ENCODE peak calls at places on chromosomes 6 and 20, in six cellular contexts. One of them, this sample, is unnamed.

GRCh38 chr6:35409245-35409644 is 42.9 kb upstream of the FANCE start:
- DNase-seq in right cardiac atrium: no peak
- DNase-seq in transverse colon: no peak
- DNase-seq in hepatocyte: no peak
- DNase-seq in CD8-positive, alpha-beta T cell: no peak
- DNase-seq in psoas muscle: no peak
- DNase-seq in this sample: no peak

GRCh38 chr20:51541189-51542032 is 1.1 kb downstream of the NFATC2 start:
- DNase-seq in transverse colon: peak; percentile 76
- DNase-seq in CD8-positive, alpha-beta T cell: peak; percentile 81
- DNase-seq in right cardiac atrium: peak; percentile 91
- DNase-seq in hepatocyte: peak; percentile 83
- DNase-seq in psoas muscle: peak; percentile 80
- DNase-seq in this sample: peak; percentile 81

GRCh38 chr20:33843854-33844253 is 32.7 kb downstream of the CHMP4B start:
- DNase-seq in CD8-positive, alpha-beta T cell: peak; percentile 52
- DNase-seq in right cardiac atrium: no peak
- DNase-seq in transverse colon: peak; percentile 42
- DNase-seq in hepatocyte: no peak
- DNase-seq in psoas muscle: no peak
- DNase-seq in this sample: peak; percentile 54

GRCh38 chr6:44053760-44054556 is 73.3 kb downstream of the MRPL14 start:
- DNase-seq in hepatocyte: no peak
- DNase-seq in transverse colon: no peak
- DNase-seq in psoas muscle: peak; percentile 18
- DNase-seq in right cardiac atrium: peak; percentile 74
- DNase-seq in CD8-positive, alpha-beta T cell: no peak
- DNase-seq in this sample: no peak

GRCh38 chr6:166005846-166006592 is 161.6 kb downstream of the TBXT start:
- DNase-seq in transverse colon: peak; percentile 46
- DNase-seq in right cardiac atrium: peak; percentile 86
- DNase-seq in hepatocyte: peak; percentile 74
- DNase-seq in CD8-positive, alpha-beta T cell: no peak
- DNase-seq in psoas muscle: peak; percentile 70
- DNase-seq in this sample: no peak

GRCh38 chr6:14380421-14380820 is 262.8 kb downstream of the CD83 start:
- DNase-seq in right cardiac atrium: no peak
- DNase-seq in hepatocyte: no peak
- DNase-seq in transverse colon: no peak
- DNase-seq in CD8-positive, alpha-beta T cell: no peak
- DNase-seq in psoas muscle: no peak
- DNase-seq in this sample: no peak

GRCh38 chr20:43507150-43508080 is at the start of gene L3MBTL1:
- DNase-seq in CD8-positive, alpha-beta T cell: no peak
- DNase-seq in hepatocyte: peak; percentile 87
- DNase-seq in psoas muscle: peak; percentile 56
- DNase-seq in transverse colon: peak; percentile 62
- DNase-seq in right cardiac atrium: peak; percentile 75
- DNase-seq in this sample: no peak

GRCh38 chr20:50876063-50876685 is 55.1 kb downstream of the ADNP start:
- DNase-seq in CD8-positive, alpha-beta T cell: no peak
- DNase-seq in psoas muscle: no peak
- DNase-seq in right cardiac atrium: no peak
- DNase-seq in transverse colon: no peak
- DNase-seq in hepatocyte: no peak
- DNase-seq in this sample: no peak

GRCh38 chr20:32521780-32522524 is 63.2 kb downstream of the NOL4L start:
- DNase-seq in psoas muscle: peak; percentile 82
- DNase-seq in CD8-positive, alpha-beta T cell: peak; percentile 83
- DNase-seq in transverse colon: peak; percentile 74
- DNase-seq in right cardiac atrium: peak; percentile 85
- DNase-seq in hepatocyte: peak; percentile 92
- DNase-seq in this sample: peak; percentile 53

GRCh38 chr20:8940311-8940710 is 128.6 kb upstream of the PLCB4 start:
- DNase-seq in hepatocyte: no peak
- DNase-seq in CD8-positive, alpha-beta T cell: no peak
- DNase-seq in psoas muscle: no peak
- DNase-seq in transverse colon: no peak
- DNase-seq in right cardiac atrium: no peak
- DNase-seq in this sample: no peak

GRCh38 chr6:42745083-42745637 is 743 bp downstream of the TBCC start:
- DNase-seq in right cardiac atrium: peak; percentile 67
- DNase-seq in CD8-positive, alpha-beta T cell: no peak
- DNase-seq in psoas muscle: peak; percentile 77
- DNase-seq in transverse colon: peak; percentile 41
- DNase-seq in hepatocyte: no peak
- DNase-seq in this sample: peak; percentile 10

GRCh38 chr20:38127920-38128528 is 37.0 kb downstream of the TGM2 start:
- DNase-seq in hepatocyte: no peak
- DNase-seq in transverse colon: no peak
- DNase-seq in right cardiac atrium: no peak
- DNase-seq in psoas muscle: peak; percentile 32
- DNase-seq in CD8-positive, alpha-beta T cell: no peak
- DNase-seq in this sample: no peak

GRCh38 chr20:38126146-38126912 is 38.7 kb downstream of the TGM2 start:
- DNase-seq in right cardiac atrium: no peak
- DNase-seq in psoas muscle: peak; percentile 56
- DNase-seq in hepatocyte: no peak
- DNase-seq in CD8-positive, alpha-beta T cell: no peak
- DNase-seq in transverse colon: no peak
- DNase-seq in this sample: no peak

GRCh38 chr20:38125157-38126056 is 39.7 kb downstream of the TGM2 start:
- DNase-seq in psoas muscle: peak; percentile 47
- DNase-seq in hepatocyte: no peak
- DNase-seq in CD8-positive, alpha-beta T cell: no peak
- DNase-seq in right cardiac atrium: peak; percentile 95
- DNase-seq in transverse colon: peak; percentile 65
- DNase-seq in this sample: no peak

GRCh38 chr20:38128691-38129090 is 36.4 kb downstream of the TGM2 start:
- DNase-seq in psoas muscle: peak; percentile 34
- DNase-seq in CD8-positive, alpha-beta T cell: no peak
- DNase-seq in transverse colon: no peak
- DNase-seq in right cardiac atrium: no peak
- DNase-seq in hepatocyte: no peak
- DNase-seq in this sample: no peak

GRCh38 chr20:38127011-38127621 is 38.0 kb downstream of the TGM2 start:
- DNase-seq in hepatocyte: peak; percentile 54
- DNase-seq in right cardiac atrium: no peak
- DNase-seq in transverse colon: no peak
- DNase-seq in CD8-positive, alpha-beta T cell: no peak
- DNase-seq in psoas muscle: peak; percentile 58
- DNase-seq in this sample: no peak
- H3K27ac ChIP-seq in hepatocyte: peak overlapping the region; percentile 64
- H3K27ac ChIP-seq in right cardiac atrium: peak overlapping the region; percentile 91
- H3K27ac ChIP-seq in transverse colon: peak overlapping the region; percentile 70
- H3K27ac ChIP-seq in CD8-positive, alpha-beta T cell: no peak overlapping the region
- H3K27ac ChIP-seq in psoas muscle: peak overlapping the region; percentile 66
- H3K27ac ChIP-seq in this sample: no peak overlapping the region

DNA sequence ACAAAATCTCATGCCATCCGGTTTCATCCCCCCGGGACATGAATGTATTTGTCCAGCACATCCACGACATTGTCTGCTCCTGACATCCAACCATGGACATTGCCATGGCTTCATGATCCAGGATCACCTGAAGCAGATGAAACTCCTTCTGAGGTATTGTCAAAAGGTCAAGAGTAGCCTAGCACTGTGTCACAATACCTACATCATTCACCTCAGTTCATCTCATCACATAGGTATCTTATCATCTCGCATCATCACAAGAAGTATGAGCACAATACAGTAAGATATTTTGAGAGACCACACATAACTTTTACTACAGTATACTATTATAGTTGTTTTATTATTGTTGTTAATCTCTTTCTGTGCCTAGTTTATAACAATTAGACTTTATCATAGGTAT is 33.5 kb downstream of the ZNF184 start:
- DNase-seq in hepatocyte: no peak
- DNase-seq in psoas muscle: no peak
- DNase-seq in right cardiac atrium: no peak
- DNase-seq in CD8-positive, alpha-beta T cell: no peak
- DNase-seq in transverse colon: no peak
- DNase-seq in this sample: no peak
- H3K4me1 ChIP-seq in hepatocyte: no peaks in the 10 kb centered on the region
- H3K4me1 ChIP-seq in psoas muscle: no peaks in the 10 kb centered on the region
- H3K4me1 ChIP-seq in right cardiac atrium: no peaks in the 10 kb centered on the region
- H3K4me1 ChIP-seq in CD8-positive, alpha-beta T cell: no peaks in the 10 kb centered on the region
- H3K4me1 ChIP-seq in transverse colon: no peaks in the 10 kb centered on the region
- H3K4me1 ChIP-seq in this sample: no peaks in the 10 kb centered on the region

DNA sequence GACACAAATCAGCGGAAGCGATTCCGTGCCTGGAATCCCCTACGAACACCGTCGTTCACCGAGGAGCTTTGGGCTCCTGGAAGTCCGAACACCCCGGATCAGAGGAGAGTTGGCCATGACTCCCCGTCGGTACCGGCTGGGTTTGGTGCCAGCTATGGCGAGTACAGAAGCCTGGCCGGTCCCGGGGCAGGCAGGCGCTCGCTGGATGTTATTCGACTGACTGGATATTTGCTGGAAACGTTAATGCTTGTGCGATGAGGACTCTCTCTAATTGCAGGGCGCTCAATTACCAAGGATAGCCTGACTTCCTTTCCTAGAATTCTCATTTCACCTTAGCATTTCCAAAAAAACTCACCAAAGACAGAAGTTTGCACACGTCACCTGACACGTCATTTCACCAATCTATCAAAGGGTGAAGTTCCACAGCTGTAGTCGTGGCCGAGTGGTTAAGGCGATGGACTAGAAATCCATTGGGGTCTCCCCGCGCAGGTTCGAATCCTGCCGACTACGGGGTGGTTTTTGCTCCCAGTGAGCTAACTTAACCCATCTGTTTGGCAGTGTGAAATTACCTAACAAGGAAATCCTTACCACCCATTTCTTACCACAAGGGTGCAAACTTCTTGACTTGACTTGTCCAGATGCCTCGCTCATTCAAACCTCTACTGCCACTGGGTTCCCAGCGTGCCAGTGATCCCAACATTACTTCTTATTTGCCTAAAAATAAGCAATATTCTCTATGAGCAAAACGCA is 22.7 kb upstream of the ZNF184 start:
- DNase-seq in CD8-positive, alpha-beta T cell: no peak
- DNase-seq in transverse colon: no peak
- DNase-seq in hepatocyte: peak; percentile 85
- DNase-seq in psoas muscle: peak; percentile 54
- DNase-seq in right cardiac atrium: peak; percentile 81
- DNase-seq in this sample: no peak
- H3K4me3 ChIP-seq in CD8-positive, alpha-beta T cell: peak overlapping the region; percentile 17
- H3K4me3 ChIP-seq in transverse colon: peak overlapping the region; percentile 21
- H3K4me3 ChIP-seq in hepatocyte: peak overlapping the region; percentile 75
- H3K4me3 ChIP-seq in psoas muscle: peak overlapping the region; percentile 70
- H3K4me3 ChIP-seq in right cardiac atrium: peak overlapping the region; percentile 51
- H3K4me3 ChIP-seq in this sample: peak overlapping the region; percentile 14

GRCh38 chr6:46932941-46933340 is 11.2 kb upstream of the ADGRF5 start:
- DNase-seq in psoas muscle: no peak
- DNase-seq in transverse colon: no peak
- DNase-seq in CD8-positive, alpha-beta T cell: no peak
- DNase-seq in right cardiac atrium: no peak
- DNase-seq in hepatocyte: no peak
- DNase-seq in this sample: no peak
- H3K27ac ChIP-seq in psoas muscle: peak overlapping the region; percentile 7
- H3K27ac ChIP-seq in transverse colon: no peak overlapping the region
- H3K27ac ChIP-seq in CD8-positive, alpha-beta T cell: no peak overlapping the region
- H3K27ac ChIP-seq in right cardiac atrium: peak overlapping the region; percentile 7
- H3K27ac ChIP-seq in hepatocyte: no peak overlapping the region
- H3K27ac ChIP-seq in this sample: no peak overlapping the region

GRCh38 chr20:52892023-52892422 is 80.1 kb upstream of the TSHZ2 start:
- DNase-seq in right cardiac atrium: no peak
- DNase-seq in hepatocyte: no peak
- DNase-seq in CD8-positive, alpha-beta T cell: no peak
- DNase-seq in psoas muscle: no peak
- DNase-seq in transverse colon: no peak
- DNase-seq in this sample: no peak

GRCh38 chr20:52890130-52890529 is 82.0 kb upstream of the TSHZ2 start:
- DNase-seq in psoas muscle: no peak
- DNase-seq in CD8-positive, alpha-beta T cell: no peak
- DNase-seq in hepatocyte: no peak
- DNase-seq in transverse colon: no peak
- DNase-seq in right cardiac atrium: no peak
- DNase-seq in this sample: no peak

GRCh38 chr20:52888096-52888495 is 84.1 kb upstream of the TSHZ2 start:
- DNase-seq in hepatocyte: no peak
- DNase-seq in CD8-positive, alpha-beta T cell: no peak
- DNase-seq in psoas muscle: no peak
- DNase-seq in transverse colon: no peak
- DNase-seq in right cardiac atrium: no peak
- DNase-seq in this sample: no peak

GRCh38 chr20:52893498-52893897 is 78.7 kb upstream of the TSHZ2 start:
- DNase-seq in right cardiac atrium: no peak
- DNase-seq in psoas muscle: no peak
- DNase-seq in CD8-positive, alpha-beta T cell: no peak
- DNase-seq in transverse colon: no peak
- DNase-seq in hepatocyte: no peak
- DNase-seq in this sample: no peak

GRCh38 chr20:52889225-52889624 is 82.9 kb upstream of the TSHZ2 start:
- DNase-seq in transverse colon: no peak
- DNase-seq in hepatocyte: peak; percentile 35
- DNase-seq in right cardiac atrium: no peak
- DNase-seq in CD8-positive, alpha-beta T cell: no peak
- DNase-seq in psoas muscle: no peak
- DNase-seq in this sample: no peak
- H3K4me1 ChIP-seq in transverse colon: no peaks in the 10 kb centered on the region
- H3K4me1 ChIP-seq in hepatocyte: no peaks in the 10 kb centered on the region
- H3K4me1 ChIP-seq in right cardiac atrium: no peaks in the 10 kb centered on the region
- H3K4me1 ChIP-seq in CD8-positive, alpha-beta T cell: no peaks in the 10 kb centered on the region
- H3K4me1 ChIP-seq in psoas muscle: no peaks in the 10 kb centered on the region
- H3K4me1 ChIP-seq in this sample: no peaks in the 10 kb centered on the region

DNA sequence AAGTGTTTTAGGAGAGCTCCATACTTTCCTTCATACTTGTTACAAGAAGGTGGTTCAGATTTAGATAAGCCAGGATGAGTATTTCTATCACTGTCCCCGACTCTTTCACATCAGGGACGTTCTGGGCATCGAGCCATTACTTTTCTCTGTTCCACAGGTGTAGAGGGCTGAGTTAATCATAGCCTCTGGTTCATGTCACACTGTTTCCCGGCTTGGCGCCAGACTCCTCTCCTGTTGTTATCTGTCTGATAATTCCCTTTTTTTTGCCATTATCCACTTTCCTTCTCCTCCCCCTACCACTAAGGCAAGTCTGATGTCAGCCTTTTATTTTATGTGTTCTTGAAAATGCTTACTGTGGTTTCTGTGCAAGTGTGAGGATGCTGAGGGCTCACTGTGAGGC is 593.4 kb downstream of the UTRN start:
- DNase-seq in right cardiac atrium: no peak
- DNase-seq in hepatocyte: no peak
- DNase-seq in transverse colon: no peak
- DNase-seq in psoas muscle: no peak
- DNase-seq in CD8-positive, alpha-beta T cell: no peak
- DNase-seq in this sample: no peak
- H3K4me3 ChIP-seq in right cardiac atrium: no peak overlapping the region
- H3K4me3 ChIP-seq in hepatocyte: no peak overlapping the region
- H3K4me3 ChIP-seq in transverse colon: no peak overlapping the region
- H3K4me3 ChIP-seq in psoas muscle: no peak overlapping the region
- H3K4me3 ChIP-seq in CD8-positive, alpha-beta T cell: no peak overlapping the region
- H3K4me3 ChIP-seq in this sample: no peak overlapping the region

GRCh38 chr6:89295981-89296380 is 19.1 kb downstream of the GABRR2 start:
- DNase-seq in right cardiac atrium: no peak
- DNase-seq in hepatocyte: no peak
- DNase-seq in transverse colon: no peak
- DNase-seq in psoas muscle: no peak
- DNase-seq in CD8-positive, alpha-beta T cell: no peak
- DNase-seq in this sample: no peak
- H3K27ac ChIP-seq in right cardiac atrium: no peak overlapping the region
- H3K27ac ChIP-seq in hepatocyte: no peak overlapping the region
- H3K27ac ChIP-seq in transverse colon: no peak overlapping the region
- H3K27ac ChIP-seq in psoas muscle: no peak overlapping the region
- H3K27ac ChIP-seq in CD8-positive, alpha-beta T cell: no peak overlapping the region
- H3K27ac ChIP-seq in this sample: no peak overlapping the region

This sample was measured in naive thymus-derived CD4-positive, alpha-beta T cell.